ENCODE peak calls at places on chromosome 17, in eight cellular contexts. S is H1; P is PC-3; Q is CD8-positive, alpha-beta T cell; W is heart left ventricle; R is cardiac fibroblast; O is A549; G is ovary. B is an unnamed sample.
A peak's percentile ranks its signal among the peaks of the same experiment; 100 is the strongest.

GRCh38 chr17:1005361-1005946 is 8.5 kb downstream of the TIMM22 start:
- DNase-seq in W (peak; percentile 82), S (no peak), O (no peak), G (peak; percentile 79), P (no peak), R (peak; percentile 83), Q (no peak), B (peak; percentile 72)

GRCh38 chr17:46972346-46972745 is 6.7 kb downstream of the RPRML start:
- DNase-seq in G (no peak), S (no peak), O (no peak), Q (no peak), W (peak; percentile 55), P (no peak), R (no peak), B (no peak)

GRCh38 chr17:40550608-40551007 is 14.7 kb downstream of the CCR7 start:
- DNase-seq in Q (no peak), R (peak; percentile 97), O (peak; percentile 73), G (peak; percentile 81), P (no peak), S (no peak), W (peak; percentile 86), B (peak; percentile 100)

GRCh38 chr17:3667366-3668278 is 756 bp downstream of the TAX1BP3 start:
- DNase-seq in R (peak; percentile 97), O (peak; percentile 90), G (peak; percentile 93), S (peak; percentile 79), P (peak; percentile 82), Q (no peak), W (peak; percentile 96), B (peak; percentile 83)

GRCh38 chr17:80254396-80255241 is 6.0 kb upstream of the RNF213 start:
- DNase-seq in Q (no peak), W (no peak), G (no peak), S (no peak), R (peak; percentile 79), O (peak; percentile 99), P (peak; percentile 100), B (peak; percentile 88)

GRCh38 chr17:37430051-37430591 is 23.4 kb downstream of the TADA2A start:
- DNase-seq in S (no peak), W (no peak), Q (no peak), R (no peak), O (no peak), P (no peak), G (no peak), B (peak; percentile 83)

GRCh38 chr17:46044286-46044928 is 45.4 kb downstream of the STH start:
- DNase-seq in Q (peak; percentile 12), P (peak; percentile 92), R (peak; percentile 96), W (peak; percentile 74), S (no peak), G (peak; percentile 88), O (peak; percentile 93), B (peak; percentile 93)

GRCh38 chr17:45052052-45052772 is 780 bp upstream of the DCAKD start:
- DNase-seq in O (peak; percentile 38), W (peak; percentile 63), P (peak; percentile 27), G (peak; percentile 65), R (no peak), S (peak; percentile 73), Q (no peak), B (peak; percentile 51)

GRCh38 chr17:72491102-72491501 is 370.3 kb downstream of the SOX9 start:
- DNase-seq in G (no peak), Q (no peak), W (no peak), O (no peak), S (no peak), P (no peak), R (no peak), B (no peak)

GRCh38 chr17:62666801-62667591 is 39.5 kb downstream of the MRC2 start:
- DNase-seq in R (no peak), S (no peak), Q (no peak), W (no peak), G (no peak), O (no peak), P (no peak), B (no peak)

GRCh38 chr17:62672957-62673356 is 45.5 kb downstream of the MRC2 start:
- DNase-seq in G (no peak), R (no peak), S (no peak), W (no peak), Q (no peak), P (no peak), O (no peak), B (no peak)

GRCh38 chr17:62668091-62668804 is 40.8 kb downstream of the MRC2 start:
- DNase-seq in P (peak; percentile 66), S (no peak), O (no peak), Q (no peak), W (no peak), R (no peak), G (no peak), B (peak; percentile 35)

GRCh38 chr17:62671553-62671952 is 44.1 kb downstream of the MRC2 start:
- DNase-seq in P (no peak), Q (no peak), R (no peak), S (no peak), G (no peak), W (no peak), O (no peak), B (no peak)

GRCh38 chr17:62670202-62670821 is 42.8 kb downstream of the MRC2 start:
- DNase-seq in S (peak; percentile 72), Q (no peak), R (no peak), W (no peak), G (no peak), P (no peak), O (no peak), B (no peak)
- H3K4me3 ChIP-seq in S (no peak overlapping the region), Q (no peak overlapping the region), R (no peak overlapping the region), W (no peak overlapping the region), G (no peak overlapping the region), P (no peak overlapping the region), O (no peak overlapping the region), B (no peak overlapping the region)

DNA sequence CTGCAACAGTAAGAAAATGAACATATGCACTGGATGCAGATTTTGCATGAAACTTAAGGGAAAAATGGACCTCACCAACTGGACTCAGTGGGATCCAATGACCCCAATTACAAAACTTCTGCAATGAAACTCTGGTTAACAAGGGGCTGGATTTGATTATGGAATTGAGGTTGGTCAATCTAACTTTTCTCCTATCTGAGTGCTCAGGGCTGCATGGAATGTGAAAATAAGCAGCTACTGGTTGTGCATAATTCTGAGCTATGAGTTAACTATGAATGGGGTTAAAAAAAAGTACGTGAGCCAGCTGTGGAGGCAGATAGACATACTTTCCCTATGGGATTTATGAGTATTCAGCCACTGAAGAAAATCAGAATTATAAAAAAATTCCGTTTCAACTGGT is 9.2 kb downstream of the FAM20A start:
- DNase-seq in S (no peak), W (no peak), Q (no peak), O (no peak), G (no peak), R (no peak), P (no peak), B (peak; percentile 68)
- H3K4me3 ChIP-seq in S (no peak overlapping the region), W (no peak overlapping the region), Q (no peak overlapping the region), O (no peak overlapping the region), G (no peak overlapping the region), R (no peak overlapping the region), P (peak overlapping the region; percentile 31), B (no peak overlapping the region)

DNA sequence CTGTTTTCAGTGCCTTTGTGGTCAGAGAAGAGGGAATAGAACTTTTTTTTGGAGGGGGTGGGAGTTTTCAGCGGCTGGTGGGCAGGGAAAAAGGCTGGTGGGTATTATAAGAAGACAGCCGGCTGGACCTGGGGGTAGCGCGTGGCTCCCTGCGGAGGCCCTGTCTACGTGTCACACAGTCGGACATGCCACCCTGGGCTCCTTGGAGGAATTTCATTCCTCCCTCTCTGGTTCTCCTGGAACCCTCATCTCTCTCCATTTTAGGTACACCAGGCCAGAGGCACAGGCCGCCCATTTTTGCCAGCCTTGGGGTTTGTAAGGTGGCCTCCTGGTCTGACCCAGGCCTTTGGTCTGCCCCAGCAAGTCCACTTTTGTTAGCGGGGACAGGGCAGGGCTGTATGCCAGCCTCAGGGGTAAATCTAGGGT is 908 bp downstream of the FKBP10 start:
- DNase-seq in O (no peak), Q (no peak), W (no peak), S (no peak), G (no peak), R (no peak), P (no peak), B (no peak)
- H3K4me3 ChIP-seq in O (peak overlapping the region; percentile 79), Q (no peak overlapping the region), W (no peak overlapping the region), S (peak overlapping the region; percentile 87), G (peak overlapping the region; percentile 86), R (peak overlapping the region; percentile 77), P (peak overlapping the region; percentile 85), B (peak overlapping the region; percentile 76)

GRCh38 chr17:65177901-65178300 is 40.7 kb downstream of the RGS9 start:
- DNase-seq in R (peak; percentile 59), P (peak; percentile 59), S (no peak), O (no peak), Q (no peak), W (no peak), G (no peak), B (peak; percentile 74)
- H3K4me3 ChIP-seq in R (no peak overlapping the region), P (no peak overlapping the region), S (no peak overlapping the region), O (no peak overlapping the region), Q (no peak overlapping the region), W (no peak overlapping the region), G (no peak overlapping the region), B (no peak overlapping the region)

DNA sequence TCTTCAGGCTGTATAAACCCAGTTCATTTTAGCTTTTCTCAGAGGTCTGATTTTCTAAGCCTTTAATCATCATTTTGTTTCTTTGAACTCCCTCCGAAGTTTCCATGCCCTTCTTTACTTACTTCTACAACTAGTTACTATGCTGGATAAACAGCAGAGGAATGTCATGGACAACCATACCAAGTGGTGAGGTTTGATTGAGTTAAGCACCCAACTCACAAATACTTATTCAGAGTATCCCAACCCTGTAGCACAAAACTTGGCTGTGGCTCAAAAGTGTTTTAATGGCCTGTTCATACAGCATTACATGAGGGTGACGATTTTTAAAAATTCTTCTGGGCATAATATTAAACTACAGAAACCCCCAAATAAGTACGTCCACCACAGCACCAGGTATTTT is 946.9 kb upstream of the SOX9 start:
- DNase-seq in P (no peak), Q (no peak), G (no peak), W (no peak), R (no peak), O (no peak), S (no peak), B (no peak)
- H3K4me3 ChIP-seq in P (no peak overlapping the region), Q (no peak overlapping the region), G (no peak overlapping the region), W (no peak overlapping the region), R (no peak overlapping the region), O (no peak overlapping the region), S (no peak overlapping the region), B (no peak overlapping the region)

GRCh38 chr17:81483085-81483861 is 29.3 kb downstream of the ACTG1 start:
- DNase-seq in R (peak; percentile 41), W (peak; percentile 71), G (no peak), P (no peak), Q (no peak), S (peak; percentile 57), O (no peak), B (no peak)
- H3K4me3 ChIP-seq in R (no peak overlapping the region), W (peak overlapping the region; percentile 20), G (no peak overlapping the region), P (no peak overlapping the region), Q (no peak overlapping the region), S (peak overlapping the region; percentile 46), O (no peak overlapping the region), B (no peak overlapping the region)